ENCODE peak calls at places on chromosomes 1 and 21, in four cellular contexts. N is neural progenitor cell, D is OCI-LY7, U is thyroid gland. L is an unnamed sample.

GRCh38 chr1:2274231-2274967 is 46.3 kb downstream of the SKI start:
- DNase-seq in N (no peak), D (no peak), U (no peak), L (no peak)

GRCh38 chr1:223041481-223041880 is 101.6 kb downstream of the TLR5 start:
- DNase-seq in D (no peak), U (peak; percentile 43), N (no peak), L (no peak)

GRCh38 chr1:150973826-150974579 is 632 bp downstream of the CERS2 start:
- DNase-seq in N (peak; percentile 75), D (peak; percentile 71), U (peak; percentile 56), L (peak; percentile 34)

GRCh38 chr1:50424045-50424939 is 1.0 kb upstream of the DMRTA2 start:
- DNase-seq in N (peak; percentile 29), D (no peak), U (no peak), L (no peak)

GRCh38 chr1:209896346-209896745 is 41.7 kb upstream of the SYT14 start:
- DNase-seq in U (no peak), D (no peak), N (no peak), L (no peak)

GRCh38 chr1:201517631-201518030 is 10.7 kb upstream of the CSRP1 start:
- DNase-seq in U (no peak), N (no peak), D (no peak), L (no peak)

GRCh38 chr1:198151688-198152087 is 5.1 kb upstream of the NEK7 start:
- DNase-seq in N (no peak), U (no peak), D (no peak), L (no peak)

GRCh38 chr1:197868751-197869501 is 33.5 kb upstream of the C1orf53 start:
- DNase-seq in D (peak; percentile 74), U (peak; percentile 8), N (peak; percentile 76), L (peak; percentile 25)

GRCh38 chr1:110620250-110620615 is 14.1 kb upstream of the KCNA2 start:
- DNase-seq in U (peak; percentile 34), N (no peak), D (no peak), L (no peak)

GRCh38 chr21:33981341-33982101 is 65.9 kb upstream of the ATP5PO start:
- DNase-seq in D (no peak), N (no peak), U (no peak), L (no peak)

GRCh38 chr1:110426854-110427253 is 19.4 kb upstream of the LAMTOR5 start:
- DNase-seq in D (no peak), U (no peak), N (no peak), L (no peak)

GRCh38 chr1:30908446-30908885 is at the start of gene SDC3:
- DNase-seq in U (peak; percentile 23), N (peak; percentile 85), D (no peak), L (no peak)

GRCh38 chr1:31795801-31796621 is 19.8 kb downstream of the SPOCD1 start:
- DNase-seq in D (no peak), U (peak; percentile 32), N (no peak), L (no peak)

GRCh38 chr1:151255381-151255780 is 847 bp downstream of the PSMD4 start:
- DNase-seq in N (peak; percentile 8), D (peak; percentile 36), U (no peak), L (no peak)

GRCh38 chr1:225998560-225999226 is 450 bp downstream of the SDE2 start:
- DNase-seq in D (no peak), U (no peak), N (no peak), L (no peak)

GRCh38 chr1:12201343-12202189 is 28.3 kb upstream of the VPS13D start:
- DNase-seq in D (no peak), U (peak; percentile 38), N (no peak), L (no peak)

GRCh38 chr1:46517932-46518498 is 28.4 kb downstream of the DMBX1 start:
- DNase-seq in D (no peak), N (no peak), U (peak; percentile 29), L (no peak)

GRCh38 chr1:116987256-116987555 is 14.4 kb upstream of the CD101 start:
- DNase-seq in D (no peak), N (no peak), U (no peak), L (peak; percentile 13)

GRCh38 chr1:33986389-33987095 is 122.7 kb downstream of the HMGB4 start:
- DNase-seq in U (peak; percentile 4), N (no peak), D (no peak), L (peak; percentile 31)

GRCh38 chr1:229759037-229759435 is 133.0 kb downstream of the URB2 start:
- DNase-seq in N (no peak), D (no peak), U (no peak), L (no peak)

GRCh38 chr1:206463137-206463536 is 7.1 kb upstream of the IKBKE start:
- DNase-seq in U (no peak), N (no peak), D (no peak), L (no peak)

GRCh38 chr1:151369621-151370048 is 2.9 kb downstream of the SELENBP1 start:
- DNase-seq in U (no peak), N (no peak), D (no peak), L (no peak)

GRCh38 chr1:223820515-223820858 is 25.3 kb downstream of the TP53BP2 start:
- DNase-seq in N (no peak), D (no peak), U (no peak), L (no peak)

GRCh38 chr21:34693192-34693810 is 24.5 kb downstream of the CLIC6 start:
- DNase-seq in D (peak; percentile 62), U (peak; percentile 19), N (peak; percentile 78), L (peak; percentile 64)

GRCh38 chr1:13956386-13956785 is 256.4 kb downstream of the PRDM2 start:
- DNase-seq in N (no peak), U (no peak), D (no peak), L (no peak)

GRCh38 chr21:16305686-16306085 is 575.9 kb downstream of the USP25 start:
- DNase-seq in D (no peak), U (no peak), N (peak; percentile 68), L (no peak)

GRCh38 chr1:31299365-31299764 is 2.5 kb downstream of the ZCCHC17 start:
- DNase-seq in N (no peak), D (no peak), U (no peak), L (no peak)

GRCh38 chr1:222813866-222814535 is 838 bp upstream of the DISP1 start:
- DNase-seq in N (no peak), U (peak; percentile 15), D (no peak), L (no peak)

GRCh38 chr1:65918564-65918963 is 125.9 kb downstream of the PDE4B start:
- DNase-seq in D (no peak), U (no peak), N (no peak), L (no peak)

GRCh38 chr1:82390627-82391026 is 589.9 kb downstream of the ADGRL2 start:
- DNase-seq in D (no peak), U (no peak), N (peak; percentile 66), L (no peak)

GRCh38 chr21:37446552-37446951 is 80.0 kb downstream of the DYRK1A start:
- DNase-seq in D (no peak), N (peak; percentile 26), U (no peak), L (no peak)

GRCh38 chr21:45248893-45249381 is 38.8 kb downstream of the POFUT2 start:
- DNase-seq in D (no peak), N (peak; percentile 31), U (no peak), L (peak; percentile 3)

GRCh38 chr1:90721210-90722194 is 4.4 kb upstream of the BARHL2 start:
- DNase-seq in N (peak; percentile 91), U (peak; percentile 36), D (peak; percentile 70), L (no peak)

GRCh38 chr1:240737268-240737667 is 125.3 kb upstream of the GREM2 start:
- DNase-seq in D (no peak), U (no peak), N (no peak), L (no peak)

DNA sequence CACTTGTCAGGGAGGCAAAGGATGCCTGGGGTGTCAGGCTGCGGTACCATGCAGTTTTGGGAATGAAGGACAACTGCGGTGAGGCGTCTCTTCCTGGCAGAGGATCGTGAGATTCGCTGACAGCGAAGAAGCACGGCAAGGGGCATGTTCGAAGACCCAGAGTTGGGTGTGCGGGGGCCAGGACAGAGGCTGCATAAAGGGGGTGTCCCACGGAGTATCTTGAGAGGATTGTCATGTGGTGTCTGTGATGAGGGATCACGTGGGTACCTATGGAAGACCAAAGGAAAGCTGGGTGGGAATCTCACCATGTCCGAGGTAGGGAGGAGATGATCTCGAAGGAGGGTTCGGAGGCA is 372 bp downstream of the SLC25A44 start:
- DNase-seq in D (no peak), N (no peak), U (no peak), L (no peak)
- H3K4me1 ChIP-seq in D (peaks cover 24% of the 10 kb centered on the region), N (peaks cover 3% of the 10 kb centered on the region), U (peaks cover 10% of the 10 kb centered on the region), L (peaks cover 4% of the 10 kb centered on the region)

GRCh38 chr21:46255166-46255565 is 26.6 kb upstream of the LSS start:
- DNase-seq in U (no peak), N (no peak), D (no peak), L (no peak)
- H3K36me3 ChIP-seq in U (peaks cover 73% of the 10 kb centered on the region), N (peaks cover 12% of the 10 kb centered on the region), D (peaks cover 87% of the 10 kb centered on the region), L (peaks cover 37% of the 10 kb centered on the region)

DNA sequence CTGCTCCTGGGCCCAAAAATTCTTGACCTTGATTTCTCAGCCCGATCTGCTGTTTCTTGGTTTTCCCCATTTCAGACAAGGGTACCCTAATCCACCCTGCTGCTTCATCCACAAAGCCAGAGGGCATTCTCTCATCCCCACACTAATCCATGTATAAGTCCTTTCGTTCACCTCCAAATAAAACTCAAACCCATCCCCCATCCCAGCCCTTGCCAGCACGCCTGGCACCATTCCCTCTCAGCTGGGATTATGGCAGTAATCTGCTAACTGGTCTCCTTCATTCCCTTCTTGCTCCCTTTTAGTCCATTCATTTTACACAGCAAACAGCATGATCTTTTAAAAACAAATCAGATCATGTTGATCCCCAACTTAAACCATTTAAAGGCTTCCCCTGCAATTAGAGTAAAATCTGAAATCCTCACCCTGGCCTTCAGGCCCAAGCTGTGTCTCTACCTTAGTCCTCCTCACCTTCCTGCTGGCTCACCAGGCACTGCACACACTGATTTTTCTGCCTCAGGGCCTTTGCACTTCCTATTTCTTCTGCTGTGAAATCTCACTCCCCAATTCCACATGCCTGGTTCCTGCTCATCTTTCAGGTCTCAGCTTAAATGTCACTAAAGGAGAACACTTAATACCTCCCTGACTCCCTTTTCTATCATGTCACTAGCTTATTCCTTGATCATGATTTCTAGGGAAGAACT is 12.2 kb upstream of the TRNP1 start:
- DNase-seq in N (no peak), D (no peak), U (no peak), L (no peak)
- H3K4me3 ChIP-seq in N (no peak overlapping the region), D (no peak overlapping the region), U (no peak overlapping the region), L (no peak overlapping the region)

DNA sequence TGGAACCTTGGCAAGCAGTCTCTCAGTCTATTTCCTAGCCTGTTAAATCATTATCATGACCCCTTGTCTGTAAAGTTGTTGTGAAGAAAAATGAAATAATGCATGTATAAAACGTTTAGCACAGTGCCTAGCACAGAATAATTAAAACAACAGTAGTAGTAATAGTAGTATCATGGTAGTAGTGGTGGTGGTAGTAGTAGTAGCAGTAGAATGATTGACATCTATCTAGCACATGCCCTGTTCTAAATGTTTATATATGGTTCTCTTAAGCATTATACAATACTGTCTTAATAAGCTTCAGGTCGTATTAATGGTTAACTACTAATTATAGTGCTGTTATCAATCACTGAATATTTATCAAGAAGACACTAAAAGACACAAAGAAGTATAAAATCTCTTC is 46.7 kb downstream of the GPR3 start:
- DNase-seq in D (no peak), U (no peak), N (no peak), L (no peak)
- H3K4me1 ChIP-seq in D (peaks cover 90% of the 10 kb centered on the region), U (peaks cover 50% of the 10 kb centered on the region), N (peaks cover 10% of the 10 kb centered on the region), L (peaks cover 14% of the 10 kb centered on the region)

GRCh38 chr1:162590686-162591085 is 29.2 kb downstream of the UAP1 start:
- DNase-seq in N (no peak), D (no peak), U (no peak), L (no peak)
- H3K36me3 ChIP-seq in N (no peaks in the 10 kb centered on the region), D (peaks cover 38% of the 10 kb centered on the region), U (peaks cover 10% of the 10 kb centered on the region), L (no peaks in the 10 kb centered on the region)

L was measured in prostate gland.